ENCODE peak calls at places on chromosomes 3 and 15, in six cellular contexts. R is stomach, W is retinal pigment epithelial cell, H is adrenal gland, M is SK-N-SH, I is dorsolateral prefrontal cortex. L is an unnamed sample.

GRCh38 chr3:177516130-177517011 is 319.1 kb upstream of the TBL1XR1 start:
- DNase-seq in R (no peak), W (peak), H (peak), M (no peak), I (no peak), L (peak)

GRCh38 chr3:117234321-117234720 is 524.7 kb downstream of the TUSC7 start:
- DNase-seq in R (no peak), W (no peak), H (no peak), M (no peak), I (no peak), L (no peak)

GRCh38 chr3:61618871-61619270 is 57.5 kb downstream of the PTPRG start:
- DNase-seq in R (no peak), W (no peak), H (no peak), M (no peak), I (no peak), L (no peak)

GRCh38 chr3:177802151-177802900 is 605.0 kb upstream of the TBL1XR1 start:
- DNase-seq in R (no peak), W (no peak), H (peak), M (no peak), I (no peak), L (no peak)

GRCh38 chr15:39663684-39664083 is 82.8 kb downstream of the THBS1 start:
- DNase-seq in R (no peak), W (no peak), H (no peak), M (no peak), I (no peak), L (no peak)

GRCh38 chr3:153209596-153209995 is 47.6 kb downstream of the RAP2B start:
- DNase-seq in R (no peak), W (no peak), H (no peak), M (no peak), I (no peak), L (peak)

GRCh38 chr3:62622553-62623174 is 249.3 kb upstream of the FEZF2 start:
- DNase-seq in R (no peak), W (no peak), H (peak), M (peak), I (no peak), L (no peak)

GRCh38 chr15:45642203-45642932 is 7.5 kb downstream of the SQOR start:
- DNase-seq in R (no peak), W (peak), H (no peak), M (no peak), I (no peak), L (no peak)

GRCh38 chr3:181711325-181712135 is at the start of gene SOX2:
- DNase-seq in R (peak), W (no peak), H (no peak), M (peak), I (peak), L (no peak)

GRCh38 chr15:96585634-96586386 is 255.3 kb downstream of the NR2F2 start:
- DNase-seq in R (no peak), W (no peak), H (no peak), M (peak), I (no peak), L (no peak)

GRCh38 chr3:64063982-64064438 is 40.7 kb upstream of the PSMD6 start:
- DNase-seq in R (no peak), W (no peak), H (no peak), M (no peak), I (no peak), L (no peak)

GRCh38 chr3:144296808-144297207 is 325.2 kb downstream of the DIPK2A start:
- DNase-seq in R (no peak), W (no peak), H (no peak), M (no peak), I (no peak), L (no peak)

GRCh38 chr3:143769663-143770062 is 78.6 kb downstream of the SLC9A9 start:
- DNase-seq in R (no peak), W (no peak), H (no peak), M (no peak), I (no peak), L (no peak)

GRCh38 chr15:58409861-58410260 is 21.9 kb upstream of the LIPC start:
- DNase-seq in R (no peak), W (no peak), H (no peak), M (no peak), I (no peak), L (no peak)

GRCh38 chr3:45639044-45639392 is 44.5 kb downstream of the LIMD1 start:
- DNase-seq in R (no peak), W (no peak), H (no peak), M (no peak), I (no peak), L (no peak)

GRCh38 chr3:195140816-195141793 is 129.9 kb downstream of the XXYLT1 start:
- DNase-seq in R (no peak), W (no peak), H (no peak), M (no peak), I (no peak), L (no peak)

GRCh38 chr3:122926322-122926721 is 101.2 kb downstream of the SEMA5B start:
- DNase-seq in R (no peak), W (no peak), H (no peak), M (no peak), I (no peak), L (no peak)

GRCh38 chr3:81554348-81554747 is 207.1 kb downstream of the GBE1 start:
- DNase-seq in R (no peak), W (peak), H (no peak), M (no peak), I (no peak), L (no peak)

GRCh38 chr3:125231895-125232294 is 19.3 kb upstream of the SLC12A8 start:
- DNase-seq in R (no peak), W (peak), H (no peak), M (no peak), I (no peak), L (no peak)

GRCh38 chr3:26799679-26800317 is 177.2 kb downstream of the LRRC3B start:
- DNase-seq in R (no peak), W (no peak), H (no peak), M (no peak), I (no peak), L (no peak)

GRCh38 chr3:89957461-89957860 is 850.0 kb downstream of the EPHA3 start:
- DNase-seq in R (no peak), W (no peak), H (no peak), M (no peak), I (no peak), L (no peak)

GRCh38 chr15:75531041-75531450 is 48.1 kb downstream of the PTPN9 start:
- DNase-seq in R (no peak), W (no peak), H (peak), M (no peak), I (no peak), L (no peak)

GRCh38 chr3:172596394-172596706 is 73.1 kb upstream of the TNFSF10 start:
- DNase-seq in R (no peak), W (no peak), H (no peak), M (no peak), I (no peak), L (no peak)
- TF ChIP-seq CTCF in R (no peak), W (no peak), H (no peak), M (no peak), I (no peak), L (no peak)

GRCh38 chr15:88257311-88257901 is 867 bp upstream of the NTRK3 start:
- DNase-seq in R (no peak), W (no peak), H (no peak), M (peak), I (no peak), L (no peak)

GRCh38 chr15:88256261-88257230 is at the start of gene NTRK3:
- DNase-seq in R (no peak), W (no peak), H (no peak), M (peak), I (no peak), L (no peak)

GRCh38 chr15:88252441-88252840 is 4.1 kb downstream of the NTRK3 start:
- DNase-seq in R (no peak), W (no peak), H (no peak), M (no peak), I (no peak), L (no peak)

GRCh38 chr15:88255496-88256171 is 905 bp downstream of the NTRK3 start:
- DNase-seq in R (no peak), W (no peak), H (no peak), M (peak), I (no peak), L (no peak)

GRCh38 chr15:88255109-88255495 is 1.4 kb downstream of the NTRK3 start:
- DNase-seq in R (no peak), W (no peak), H (no peak), M (no peak), I (no peak), L (no peak)
- H3K4me3 ChIP-seq in R (peak), W (no peak), H (no peak), M (peak), I (peak), L (no peak)

GRCh38 chr15:63531586-63531985 is 27.2 kb downstream of the USP3 start:
- DNase-seq in R (no peak), W (no peak), H (no peak), M (no peak), I (no peak), L (no peak)
- TF ChIP-seq CTCF in R (no peak), W (peak), H (no peak), M (peak), I (no peak), L (peak)

GRCh38 chr3:49173116-49173791 is 1.9 kb downstream of the KLHDC8B start:
- DNase-seq in R (peak), W (peak), H (peak), M (peak), I (no peak), L (no peak)
- H3K4me3 ChIP-seq in R (peak), W (peak), H (no peak), M (peak), I (peak), L (no peak)

GRCh38 chr3:72767927-72768880 is 80.0 kb downstream of the SHQ1 start:
- DNase-seq in R (no peak), W (no peak), H (no peak), M (no peak), I (no peak), L (no peak)
- TF ChIP-seq CTCF in R (no peak), W (no peak), H (no peak), M (no peak), I (peak), L (no peak)

DNA sequence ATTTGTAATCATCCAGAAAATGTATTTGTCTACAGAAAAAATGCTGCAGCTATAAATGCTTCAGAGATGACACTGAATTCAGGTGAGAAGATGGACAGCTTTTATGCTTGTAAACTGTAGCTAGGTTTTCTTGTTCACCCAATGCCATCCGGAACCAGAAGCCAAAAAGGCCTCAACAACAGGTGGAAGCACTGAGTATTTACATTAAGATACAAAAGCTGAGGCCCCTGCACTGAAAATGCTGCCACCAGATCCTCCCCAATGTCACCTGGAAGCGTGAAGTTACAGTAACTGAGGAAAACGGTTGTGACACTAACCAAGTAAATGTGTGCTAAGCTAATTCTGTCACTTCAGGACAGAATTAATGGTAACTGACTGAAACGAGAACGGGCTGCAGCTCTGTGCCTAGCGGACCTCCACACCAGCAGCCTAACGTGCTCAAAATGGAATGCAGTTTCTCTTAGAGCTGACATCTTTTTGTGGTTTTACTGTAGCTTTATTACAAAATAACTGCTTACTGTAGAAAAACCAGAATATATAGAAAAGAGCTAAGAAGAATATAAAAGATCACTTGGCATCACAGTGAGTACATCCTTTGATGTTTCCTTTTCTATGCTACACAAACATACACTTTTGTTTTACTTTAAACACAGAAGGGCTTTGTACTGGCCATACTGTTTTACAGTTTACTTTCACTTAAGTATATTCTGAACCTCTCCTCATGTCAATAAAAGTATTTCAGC is 7.6 kb downstream of the CHSY1 start:
- DNase-seq in R (no peak), W (no peak), H (no peak), M (no peak), I (no peak), L (no peak)
- H3K4me3 ChIP-seq in R (no peak), W (no peak), H (no peak), M (no peak), I (no peak), L (no peak)

GRCh38 chr3:49841126-49841525 is 15.2 kb downstream of the TRAIP start:
- DNase-seq in R (no peak), W (no peak), H (no peak), M (no peak), I (no peak), L (no peak)
- TF ChIP-seq CTCF in R (no peak), W (peak), H (no peak), M (peak), I (peak), L (peak)

GRCh38 chr3:128486157-128486691 is 6.8 kb downstream of the GATA2 start:
- DNase-seq in R (no peak), W (no peak), H (no peak), M (peak), I (no peak), L (no peak)
- H3K4me3 ChIP-seq in R (peak), W (peak), H (no peak), M (peak), I (peak), L (no peak)

GRCh38 chr3:168461793-168462192 is 366.1 kb upstream of the GOLIM4 start:
- DNase-seq in R (no peak), W (no peak), H (no peak), M (no peak), I (no peak), L (no peak)
- TF ChIP-seq CTCF in R (no peak), W (no peak), H (no peak), M (no peak), I (no peak), L (no peak)

DNA sequence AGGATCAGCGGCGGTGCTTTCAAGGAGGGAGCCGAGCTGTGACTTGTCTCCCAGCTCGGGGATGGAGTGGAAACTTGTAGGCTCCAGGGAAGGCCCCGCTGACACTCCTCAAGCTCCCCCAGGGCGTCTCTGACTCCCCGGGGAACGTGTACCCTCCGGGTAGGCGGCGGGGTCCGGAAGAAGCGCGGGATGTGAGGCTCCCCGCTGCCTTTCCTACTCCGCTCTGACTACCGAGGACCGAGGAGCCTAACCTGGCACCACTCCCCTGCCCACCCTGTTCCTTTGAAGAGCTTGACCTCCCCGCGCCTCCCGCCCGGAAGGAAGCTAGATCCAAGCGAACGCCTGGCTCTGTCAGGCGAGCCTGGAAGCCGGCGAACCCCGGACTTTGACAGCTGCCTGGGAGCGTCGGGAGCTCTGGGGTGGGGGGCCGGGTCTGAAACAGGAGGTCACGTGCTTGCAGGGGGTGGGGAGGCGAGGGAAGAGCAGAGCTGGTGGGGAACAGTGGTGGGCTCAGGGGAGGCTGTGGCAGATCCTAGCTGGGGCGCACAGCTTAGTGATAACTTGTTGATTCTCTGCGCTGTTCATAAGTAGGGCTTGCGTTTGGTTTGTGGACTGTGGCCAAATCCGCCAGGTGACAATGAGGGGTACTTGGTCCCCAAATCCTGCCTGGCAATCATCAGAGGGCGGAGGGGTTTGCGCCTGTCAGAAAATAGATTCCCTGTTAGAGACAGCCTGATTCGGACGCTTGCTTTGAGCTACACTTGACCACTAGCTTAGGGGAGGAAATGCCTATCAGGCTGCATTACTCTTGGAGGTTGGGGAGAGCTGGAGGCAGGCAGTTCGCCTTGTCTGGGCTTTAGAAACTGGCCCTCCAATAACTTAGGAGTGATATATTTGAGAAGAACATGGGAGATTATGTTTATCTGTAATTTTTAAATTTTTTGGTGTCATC is 1.2 kb downstream of the CLSTN2 start:
- DNase-seq in R (peak), W (no peak), H (peak), M (peak), I (no peak), L (no peak)
- H3K4me3 ChIP-seq in R (peak), W (peak), H (no peak), M (peak), I (peak), L (peak)

L was measured in epithelial cell of proximal tubule.